ENCODE peak calls at places on chromosomes 16 and 17, in four cellular contexts. One of them, this sample, is unnamed.

GRCh38 chr16:14324581-14324980 is 253.5 kb downstream of the MRTFB start:
- DNase-seq in ovary: no peak
- DNase-seq in WERI-Rb-1: no peak
- DNase-seq in cardiac muscle cell: peak; percentile 35
- DNase-seq in this sample: no peak

GRCh38 chr17:20267459-20267842 is 199.9 kb downstream of the LGALS9B start:
- DNase-seq in ovary: peak; percentile 15
- DNase-seq in WERI-Rb-1: no peak
- DNase-seq in cardiac muscle cell: no peak
- DNase-seq in this sample: no peak

GRCh38 chr16:88454315-88455057 is 1.4 kb downstream of the ZFPM1 start:
- DNase-seq in ovary: no peak
- DNase-seq in WERI-Rb-1: no peak
- DNase-seq in cardiac muscle cell: peak; percentile 44
- DNase-seq in this sample: no peak

GRCh38 chr17:81256616-81257015 is 17.5 kb downstream of the NDUFAF8 start:
- DNase-seq in ovary: no peak
- DNase-seq in WERI-Rb-1: no peak
- DNase-seq in cardiac muscle cell: no peak
- DNase-seq in this sample: no peak

GRCh38 chr16:46743232-46743719 is 4.9 kb downstream of the MYLK3 start:
- DNase-seq in ovary: no peak
- DNase-seq in WERI-Rb-1: no peak
- DNase-seq in cardiac muscle cell: peak; percentile 33
- DNase-seq in this sample: peak; percentile 74

GRCh38 chr16:24152826-24153225 is 103.3 kb upstream of the CACNG3 start:
- DNase-seq in ovary: no peak
- DNase-seq in WERI-Rb-1: no peak
- DNase-seq in cardiac muscle cell: no peak
- DNase-seq in this sample: no peak

GRCh38 chr16:2686912-2687507 is 4.7 kb downstream of the KCTD5 start:
- DNase-seq in ovary: no peak
- DNase-seq in WERI-Rb-1: peak; percentile 5
- DNase-seq in cardiac muscle cell: no peak
- DNase-seq in this sample: peak; percentile 92

GRCh38 chr17:62092784-62093183 is 27.7 kb upstream of the MED13 start:
- DNase-seq in ovary: no peak
- DNase-seq in WERI-Rb-1: no peak
- DNase-seq in cardiac muscle cell: no peak
- DNase-seq in this sample: no peak

GRCh38 chr17:44218344-44219125 is 940 bp downstream of the UBTF start:
- DNase-seq in ovary: peak; percentile 87
- DNase-seq in WERI-Rb-1: peak; percentile 93
- DNase-seq in cardiac muscle cell: peak; percentile 92
- DNase-seq in this sample: peak; percentile 93

GRCh38 chr16:47019563-47019962 is 46.1 kb upstream of the DNAJA2 start:
- DNase-seq in ovary: no peak
- DNase-seq in WERI-Rb-1: no peak
- DNase-seq in cardiac muscle cell: no peak
- DNase-seq in this sample: no peak

GRCh38 chr17:57404807-57405485 is 148.6 kb downstream of the MSI2 start:
- DNase-seq in ovary: no peak
- DNase-seq in WERI-Rb-1: no peak
- DNase-seq in cardiac muscle cell: no peak
- DNase-seq in this sample: no peak

GRCh38 chr16:79740153-79740720 is 139.7 kb upstream of the MAF start:
- DNase-seq in ovary: no peak
- DNase-seq in WERI-Rb-1: no peak
- DNase-seq in cardiac muscle cell: no peak
- DNase-seq in this sample: no peak

GRCh38 chr16:4675864-4676786 is 17.2 kb upstream of the NUDT16L1 start:
- DNase-seq in ovary: no peak
- DNase-seq in WERI-Rb-1: no peak
- DNase-seq in cardiac muscle cell: peak; percentile 46
- DNase-seq in this sample: no peak

GRCh38 chr16:14562691-14563491 is 67.2 kb downstream of the PARN start:
- DNase-seq in ovary: no peak
- DNase-seq in WERI-Rb-1: peak; percentile 20
- DNase-seq in cardiac muscle cell: peak; percentile 40
- DNase-seq in this sample: no peak

GRCh38 chr17:61284174-61284573 is 115.5 kb upstream of the TBX2 start:
- DNase-seq in ovary: no peak
- DNase-seq in WERI-Rb-1: no peak
- DNase-seq in cardiac muscle cell: no peak
- DNase-seq in this sample: no peak

GRCh38 chr17:39153541-39154111 is 2.2 kb upstream of the PLXDC1 start:
- DNase-seq in ovary: peak; percentile 92
- DNase-seq in WERI-Rb-1: peak; percentile 89
- DNase-seq in cardiac muscle cell: peak; percentile 80
- DNase-seq in this sample: peak; percentile 76
- TF ChIP-seq CTCF in ovary: peak; percentile 60
- TF ChIP-seq CTCF in WERI-Rb-1: no peak
- TF ChIP-seq CTCF in cardiac muscle cell: peak; percentile 17
- TF ChIP-seq CTCF in this sample: no peak

DNA sequence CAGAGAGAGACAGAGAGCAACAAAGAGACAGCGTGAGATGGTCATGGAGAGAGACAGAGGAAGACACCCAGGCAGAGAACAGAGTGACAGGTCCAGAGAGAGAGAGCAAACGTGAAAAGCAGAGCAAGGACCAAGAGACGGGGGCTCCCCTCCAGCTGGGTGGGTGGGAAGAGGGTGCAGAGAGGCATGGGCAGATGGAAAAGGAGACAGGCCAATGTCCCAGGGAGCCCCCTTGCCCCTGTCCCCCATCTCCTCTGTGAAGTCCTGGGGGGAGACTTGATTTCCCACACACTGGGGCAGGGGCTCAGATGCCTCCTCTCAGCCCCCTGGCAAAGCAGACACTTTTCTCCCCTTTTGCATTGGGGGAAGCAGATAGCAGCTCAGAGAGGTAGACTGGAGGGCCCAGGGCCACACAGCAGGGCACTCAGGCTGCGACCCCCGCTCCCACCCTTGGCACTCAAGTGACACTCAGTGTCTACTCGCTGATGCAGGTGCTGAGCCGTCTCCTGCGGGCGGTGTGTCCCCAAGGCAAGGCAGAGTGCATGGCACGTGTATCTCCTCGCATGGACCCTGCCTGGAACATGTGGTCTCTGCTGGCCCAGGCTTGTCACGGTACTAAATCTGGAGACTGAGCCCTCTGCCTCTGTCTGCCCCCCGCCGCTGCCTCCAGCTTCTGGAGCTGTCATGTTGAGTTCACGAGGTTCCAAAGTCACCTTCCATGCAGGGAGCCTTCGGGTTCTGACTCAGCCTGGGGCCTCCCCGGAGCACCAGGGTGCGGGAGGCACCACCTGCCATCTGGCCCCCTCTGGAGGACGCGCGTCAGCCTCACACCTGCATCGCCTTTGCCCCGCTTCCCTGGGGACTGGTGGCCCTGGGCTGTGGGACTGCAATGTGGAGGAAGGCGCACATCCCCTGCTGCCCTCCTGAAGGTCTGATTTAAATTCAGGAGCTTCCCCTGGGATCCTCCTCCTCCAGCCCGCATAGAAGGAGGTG is 215.9 kb upstream of the GSE1 start:
- DNase-seq in ovary: peak; percentile 14
- DNase-seq in WERI-Rb-1: peak; percentile 50
- DNase-seq in cardiac muscle cell: no peak
- DNase-seq in this sample: peak; percentile 68
- TF ChIP-seq CTCF in ovary: no peak
- TF ChIP-seq CTCF in WERI-Rb-1: peak; percentile 44
- TF ChIP-seq CTCF in cardiac muscle cell: no peak
- TF ChIP-seq CTCF in this sample: peak; percentile 22

DNA sequence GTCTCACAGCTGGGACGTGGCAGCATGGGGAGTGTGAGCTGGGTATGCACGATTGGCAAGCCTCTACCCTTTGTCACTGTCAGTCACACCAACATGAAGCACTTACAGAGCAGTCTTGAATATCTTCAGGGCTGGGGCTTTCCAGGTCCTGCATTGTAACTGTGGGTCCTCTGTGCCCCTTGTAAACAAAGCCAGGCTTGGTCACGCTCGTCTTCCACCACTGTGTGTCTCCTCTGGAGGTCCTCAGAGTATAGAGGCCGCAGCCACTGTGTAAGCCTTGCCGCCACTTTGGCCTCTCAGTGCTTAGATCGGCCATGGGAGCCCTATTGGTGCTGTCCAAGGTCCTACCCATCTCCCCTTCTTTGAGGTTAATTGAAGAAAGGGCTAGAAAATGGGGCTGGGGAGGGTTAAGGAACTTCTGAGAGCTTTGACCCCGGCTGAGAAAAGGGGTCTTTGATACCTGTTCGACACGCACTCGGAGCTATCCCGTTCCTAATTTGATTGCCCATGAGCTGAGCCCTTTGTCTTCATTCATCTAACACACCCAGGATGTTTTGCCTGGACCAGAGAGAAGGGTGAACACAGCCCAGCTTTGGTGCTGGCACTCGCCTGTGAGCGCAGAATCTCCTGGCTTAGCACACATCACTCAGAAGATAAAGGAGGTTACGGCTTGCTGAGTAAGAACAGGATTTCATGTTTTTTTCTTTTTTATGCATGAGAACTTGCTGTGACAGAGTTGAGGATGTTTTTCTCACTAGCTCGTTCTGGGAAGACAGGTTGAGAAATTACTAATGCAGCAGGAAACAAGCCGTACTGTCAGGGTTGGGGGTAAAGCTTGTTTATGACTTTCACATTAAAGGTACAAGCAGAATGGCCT is 267.9 kb downstream of the CPPED1 start:
- DNase-seq in ovary: no peak
- DNase-seq in WERI-Rb-1: no peak
- DNase-seq in cardiac muscle cell: peak; percentile 74
- DNase-seq in this sample: peak; percentile 73
- TF ChIP-seq CTCF in ovary: no peak
- TF ChIP-seq CTCF in WERI-Rb-1: no peak
- TF ChIP-seq CTCF in cardiac muscle cell: no peak
- TF ChIP-seq CTCF in this sample: no peak

GRCh38 chr16:70644763-70645597 is 1.4 kb upstream of the IL34 start:
- DNase-seq in ovary: no peak
- DNase-seq in WERI-Rb-1: no peak
- DNase-seq in cardiac muscle cell: no peak
- DNase-seq in this sample: peak; percentile 18
- TF ChIP-seq CTCF in ovary: no peak
- TF ChIP-seq CTCF in WERI-Rb-1: peak; percentile 32
- TF ChIP-seq CTCF in cardiac muscle cell: no peak
- TF ChIP-seq CTCF in this sample: no peak

DNA sequence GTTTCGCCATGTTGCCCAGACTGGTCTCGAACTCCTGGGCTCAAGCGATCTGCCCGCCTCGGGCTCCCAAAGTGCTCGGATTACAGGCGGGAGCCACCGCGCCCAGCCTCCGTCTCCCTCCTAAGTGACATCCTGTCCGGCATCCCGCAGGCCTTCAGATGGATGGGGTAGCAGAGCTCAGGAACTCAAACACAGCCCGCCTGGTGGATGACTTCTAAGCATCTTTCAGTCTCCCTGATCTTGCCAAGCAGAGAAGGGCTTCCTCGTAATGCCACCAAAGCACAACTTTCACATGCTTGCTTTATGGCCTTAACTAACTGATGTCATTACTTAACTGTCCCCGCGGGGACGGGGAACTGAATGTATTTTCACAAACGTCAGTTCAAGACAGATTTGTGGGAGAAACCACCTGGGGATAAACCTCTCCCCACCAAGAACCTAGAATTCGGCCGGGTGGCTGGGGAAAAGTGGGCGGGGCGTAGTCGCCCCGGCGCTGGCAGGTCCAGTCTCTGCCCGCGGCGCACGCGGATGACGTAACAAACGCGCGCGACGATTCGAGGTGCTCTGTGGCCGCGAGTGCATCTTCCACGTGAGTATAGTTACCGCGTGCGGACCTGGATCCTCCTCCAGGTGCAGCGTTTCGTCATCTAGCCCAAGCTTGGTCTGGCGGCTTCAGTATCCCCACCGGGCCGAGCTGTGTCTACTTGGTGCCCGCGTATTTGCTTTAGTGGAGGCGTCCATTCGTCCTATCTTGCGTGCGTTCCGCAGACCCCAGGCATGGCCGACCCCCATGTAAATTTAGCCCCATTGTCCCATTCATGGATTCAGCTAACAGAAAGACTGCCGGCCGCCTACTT is at the start of gene PFAS:
- DNase-seq in ovary: peak; percentile 94
- DNase-seq in WERI-Rb-1: peak; percentile 96
- DNase-seq in cardiac muscle cell: peak; percentile 96
- DNase-seq in this sample: peak; percentile 95
- TF ChIP-seq CTCF in ovary: peak; percentile 14
- TF ChIP-seq CTCF in WERI-Rb-1: no peak
- TF ChIP-seq CTCF in cardiac muscle cell: no peak
- TF ChIP-seq CTCF in this sample: no peak

GRCh38 chr17:7997186-7997585 is 5.2 kb upstream of the GUCY2D start:
- DNase-seq in ovary: no peak
- DNase-seq in WERI-Rb-1: peak; percentile 88
- DNase-seq in cardiac muscle cell: peak; percentile 83
- DNase-seq in this sample: no peak
- TF ChIP-seq CTCF in ovary: no peak
- TF ChIP-seq CTCF in WERI-Rb-1: peak; percentile 55
- TF ChIP-seq CTCF in cardiac muscle cell: peak; percentile 54
- TF ChIP-seq CTCF in this sample: no peak

DNA sequence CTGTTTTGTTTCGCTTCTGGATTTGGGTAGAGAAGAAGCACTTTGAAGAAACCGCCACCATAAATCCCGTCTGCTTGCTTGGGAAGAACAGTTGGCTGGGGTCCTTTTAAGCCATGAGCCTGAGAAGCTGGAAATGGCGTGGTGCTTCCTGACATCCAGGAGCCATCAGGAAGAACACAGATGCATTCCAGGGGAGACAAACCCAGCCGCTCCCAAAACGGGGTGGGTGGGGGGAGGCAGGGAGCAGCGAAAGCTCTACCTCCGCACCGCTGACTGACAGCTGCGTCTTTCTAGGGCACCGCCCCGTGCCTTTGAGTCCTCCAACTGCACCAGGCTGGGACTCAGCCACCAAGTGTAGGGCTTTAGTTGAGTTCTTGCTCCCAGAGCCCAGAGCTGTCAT is 91.6 kb downstream of the ZDHHC7 start:
- DNase-seq in ovary: no peak
- DNase-seq in WERI-Rb-1: no peak
- DNase-seq in cardiac muscle cell: no peak
- DNase-seq in this sample: no peak
- TF ChIP-seq CTCF in ovary: no peak
- TF ChIP-seq CTCF in WERI-Rb-1: no peak
- TF ChIP-seq CTCF in cardiac muscle cell: no peak
- TF ChIP-seq CTCF in this sample: no peak